ENCODE peak calls at places on chromosome X, in seven cellular contexts. T is AG10803, Q is HFF-Myc, H is NB4, Z is fibroblast of lung, C is right lobe of liver, P is AG04450. W is an unnamed sample.

GRCh38 chrX:119734897-119735339 is 23.5 kb upstream of the SOWAHD start:
- DNase-seq in T (peak), Q (no peak), H (no peak), Z (peak), C (peak), P (no peak), W (no peak)

GRCh38 chrX:151396042-151396826 is 772 bp upstream of the VMA21 start:
- DNase-seq in T (peak), Q (peak), H (peak), Z (peak), C (no peak), P (peak), W (no peak)

GRCh38 chrX:47146121-47146935 is 1.3 kb downstream of the RBM10 start:
- DNase-seq in T (no peak), Q (no peak), H (peak), Z (no peak), C (no peak), P (no peak), W (no peak)

GRCh38 chrX:48521353-48522243 is at the start of gene EBP:
- DNase-seq in T (peak), Q (peak), H (peak), Z (peak), C (peak), P (peak), W (no peak)

GRCh38 chrX:46317158-46317557 is 228.1 kb downstream of the ZNF674 start:
- DNase-seq in T (no peak), Q (no peak), H (no peak), Z (no peak), C (no peak), P (no peak), W (no peak)

GRCh38 chrX:31629195-31629594 is 557.4 kb upstream of the FTHL17 start:
- DNase-seq in T (no peak), Q (no peak), H (no peak), Z (no peak), C (no peak), P (no peak), W (no peak)

GRCh38 chrX:78652971-78653822 is 5.9 kb downstream of the RTL3 start:
- DNase-seq in T (peak), Q (peak), H (peak), Z (peak), C (no peak), P (no peak), W (peak)

GRCh38 chrX:107769581-107770317 is 5.8 kb downstream of the TSC22D3 start:
- DNase-seq in T (no peak), Q (no peak), H (no peak), Z (no peak), C (no peak), P (no peak), W (no peak)

GRCh38 chrX:48752498-48752897 is 9.0 kb upstream of the GLOD5 start:
- DNase-seq in T (no peak), Q (no peak), H (no peak), Z (no peak), C (no peak), P (no peak), W (no peak)

GRCh38 chrX:70998402-70999027 is 67.6 kb upstream of the SLC7A3 start:
- DNase-seq in T (peak), Q (peak), H (peak), Z (peak), C (no peak), P (no peak), W (no peak)

GRCh38 chrX:153774576-153775292 is 6.1 kb upstream of the SRPK3 start:
- DNase-seq in T (no peak), Q (no peak), H (no peak), Z (no peak), C (peak), P (no peak), W (no peak)

GRCh38 chrX:101906136-101906796 is 25.6 kb downstream of the ZMAT1 start:
- DNase-seq in T (no peak), Q (no peak), H (no peak), Z (no peak), C (no peak), P (no peak), W (no peak)

GRCh38 chrX:154603438-154604430 is 15.3 kb downstream of the CTAG1B start:
- DNase-seq in T (peak), Q (peak), H (peak), Z (peak), C (no peak), P (no peak), W (no peak)

GRCh38 chrX:103586314-103586646 is 965 bp downstream of the TCEAL4 start:
- DNase-seq in T (peak), Q (no peak), H (no peak), Z (no peak), C (peak), P (no peak), W (no peak)

GRCh38 chrX:152632445-152633097 is 5.1 kb upstream of the GABRQ start:
- DNase-seq in T (peak), Q (no peak), H (peak), Z (peak), C (peak), P (peak), W (no peak)

GRCh38 chrX:66635360-66635759 is 3.5 kb downstream of the EDA2R start:
- DNase-seq in T (peak), Q (peak), H (no peak), Z (peak), C (no peak), P (peak), W (peak)

GRCh38 chrX:121456315-121456714 is 408.9 kb downstream of the GLUD2 start:
- DNase-seq in T (no peak), Q (no peak), H (no peak), Z (no peak), C (no peak), P (no peak), W (no peak)

GRCh38 chrX:44937606-44938005 is 64.6 kb downstream of the KDM6A start:
- DNase-seq in T (no peak), Q (no peak), H (no peak), Z (no peak), C (no peak), P (no peak), W (no peak)

GRCh38 chrX:2707334-2707760 is 16.3 kb downstream of the CD99 start:
- DNase-seq in T (peak), Q (peak), H (peak), Z (peak), C (peak), P (peak), W (peak)

GRCh38 chrX:103513067-103513466 is 6.2 kb downstream of the RAB40A start:
- DNase-seq in T (no peak), Q (no peak), H (no peak), Z (no peak), C (no peak), P (no peak), W (no peak)

GRCh38 chrX:136121788-136122187 is 25.5 kb upstream of the FHL1 start:
- DNase-seq in T (peak), Q (no peak), H (no peak), Z (peak), C (no peak), P (no peak), W (no peak)

GRCh38 chrX:103918584-103919335 is 43.7 kb upstream of the TMSB15B start:
- DNase-seq in T (peak), Q (no peak), H (peak), Z (peak), C (peak), P (no peak), W (no peak)

GRCh38 chrX:40866878-40867277 is 131.5 kb upstream of the MED14 start:
- DNase-seq in T (peak), Q (no peak), H (no peak), Z (no peak), C (no peak), P (no peak), W (no peak)

GRCh38 chrX:68842351-68842750 is 13.5 kb downstream of the EFNB1 start:
- DNase-seq in T (no peak), Q (no peak), H (no peak), Z (no peak), C (no peak), P (no peak), W (no peak)

GRCh38 chrX:53233536-53233935 is 8.5 kb upstream of the KDM5C start:
- DNase-seq in T (no peak), Q (no peak), H (no peak), Z (no peak), C (no peak), P (no peak), W (no peak)

GRCh38 chrX:56928546-56928945 is 66.8 kb downstream of the SPIN3 start:
- DNase-seq in T (peak), Q (no peak), H (no peak), Z (no peak), C (no peak), P (no peak), W (no peak)

GRCh38 chrX:1420371-1420770 is 28.5 kb upstream of the SLC25A6 start:
- DNase-seq in T (no peak), Q (no peak), H (no peak), Z (no peak), C (no peak), P (no peak), W (no peak)

GRCh38 chrX:30781711-30782444 is 107.2 kb downstream of the TAB3 start:
- DNase-seq in T (no peak), Q (no peak), H (no peak), Z (no peak), C (no peak), P (no peak), W (no peak)

GRCh38 chrX:113675278-113675677 is 834.6 kb upstream of the AMOT start:
- DNase-seq in T (peak), Q (no peak), H (no peak), Z (no peak), C (no peak), P (no peak), W (no peak)

GRCh38 chrX:54494970-54495813 is 842 bp downstream of the FGD1 start:
- DNase-seq in T (peak), Q (no peak), H (no peak), Z (peak), C (no peak), P (no peak), W (no peak)

GRCh38 chrX:44042124-44042523 is 68.9 kb upstream of the NDP start:
- DNase-seq in T (no peak), Q (no peak), H (no peak), Z (peak), C (no peak), P (no peak), W (no peak)

GRCh38 chrX:51795136-51795535 is 51.9 kb downstream of the GSPT2 start:
- DNase-seq in T (no peak), Q (no peak), H (peak), Z (no peak), C (no peak), P (no peak), W (no peak)
- H3K4me3 ChIP-seq in T (no peak), Q (no peak), H (no peak), Z (no peak), C (no peak), P (no peak), W (no peak)

GRCh38 chrX:72079607-72080006 is 52.1 kb downstream of the RTL5 start:
- DNase-seq in T (no peak), Q (no peak), H (peak), Z (no peak), C (peak), P (no peak), W (no peak)
- H3K4me3 ChIP-seq in T (no peak), Q (no peak), H (peak), Z (no peak), C (no peak), P (no peak), W (no peak)

GRCh38 chrX:82721891-82722290 is 786.2 kb upstream of the POU3F4 start:
- DNase-seq in T (no peak), Q (no peak), H (no peak), Z (no peak), C (no peak), P (no peak), W (no peak)
- H3K4me3 ChIP-seq in T (no peak), Q (no peak), H (no peak), Z (no peak), C (no peak), P (no peak), W (no peak)

GRCh38 chrX:24055043-24055356 is 244 bp downstream of the EIF2S3 start:
- DNase-seq in T (no peak), Q (no peak), H (no peak), Z (no peak), C (no peak), P (no peak), W (no peak)
- H3K4me3 ChIP-seq in T (no peak), Q (no peak), H (no peak), Z (no peak), C (peak), P (no peak), W (peak)

W was measured in BJ.